ENCODE peak calls at places on chromosomes 2 and 18, in nine cellular contexts. D is stimulated activated CD4-positive, alpha-beta T cell treated with anti-CD3 and anti-CD28 coated beads, Interleukin-2, amount 100 ng/mL, for 4 hours; J is adrenal gland; S is stimulated activated CD8-positive, alpha-beta memory T cell treated with anti-CD3 and anti-CD28 coated beads, Interleukin-15, amount 100 ng/mL, for 24 hours; Z is AG10803; U is transverse colon; P is nucleus accumbens; K is GM10248; V is lung microvascular endothelial cell. N is an unnamed sample.

GRCh38 chr18:3663870-3664512 is 214.0 kb downstream of the TGIF1 start:
- DNase-seq in D (no peak), J (no peak), S (no peak), Z (no peak), U (no peak), P (no peak), K (no peak), V (no peak), N (no peak)

GRCh38 chr18:3624818-3625716 is 175.1 kb downstream of the TGIF1 start:
- DNase-seq in D (peak; percentile 68), J (peak; percentile 64), S (no peak), Z (peak; percentile 97), U (peak; percentile 42), P (peak; percentile 2), K (no peak), V (peak; percentile 32), N (no peak)

GRCh38 chr18:77461062-77461693 is 211.5 kb downstream of the GALR1 start:
- DNase-seq in D (no peak), J (no peak), S (no peak), Z (no peak), U (no peak), P (no peak), K (no peak), V (no peak), N (no peak)

GRCh38 chr2:234146087-234146826 is 95.8 kb downstream of the SPP2 start:
- DNase-seq in D (no peak), J (no peak), S (no peak), Z (peak; percentile 94), U (no peak), P (no peak), K (no peak), V (peak; percentile 80), N (no peak)

GRCh38 chr2:181686566-181687185 is 6.4 kb upstream of the NEUROD1 start:
- DNase-seq in D (no peak), J (no peak), S (no peak), Z (no peak), U (no peak), P (no peak), K (no peak), V (no peak), N (no peak)

GRCh38 chr2:74138219-74138951 is 9.3 kb downstream of the BOLA3 start:
- DNase-seq in D (no peak), J (no peak), S (no peak), Z (no peak), U (no peak), P (no peak), K (no peak), V (no peak), N (no peak)

GRCh38 chr2:46644690-46645385 is 165.5 kb downstream of the TMEM247 start:
- DNase-seq in D (no peak), J (no peak), S (no peak), Z (peak; percentile 69), U (no peak), P (no peak), K (no peak), V (no peak), N (no peak)

GRCh38 chr2:70111752-70112591 is 24.7 kb downstream of the PCBP1 start:
- DNase-seq in D (no peak), J (no peak), S (no peak), Z (peak; percentile 75), U (no peak), P (no peak), K (no peak), V (no peak), N (no peak)

GRCh38 chr2:240498171-240498957 is 59.4 kb downstream of the ANKMY1 start:
- DNase-seq in D (no peak), J (no peak), S (no peak), Z (no peak), U (no peak), P (no peak), K (no peak), V (no peak), N (no peak)

GRCh38 chr2:239920616-239921365 is 104.4 kb downstream of the NDUFA10 start:
- DNase-seq in D (no peak), J (no peak), S (no peak), Z (no peak), U (no peak), P (no peak), K (no peak), V (no peak), N (no peak)

GRCh38 chr2:240567872-240568677 is at the start of gene RNPEPL1:
- DNase-seq in D (no peak), J (peak; percentile 42), S (no peak), Z (no peak), U (peak; percentile 62), P (no peak), K (peak; percentile 63), V (peak; percentile 53), N (no peak)

GRCh38 chr2:241848761-241849615 is 9.7 kb downstream of the PDCD1 start:
- DNase-seq in D (no peak), J (no peak), S (no peak), Z (no peak), U (no peak), P (no peak), K (no peak), V (no peak), N (no peak)

GRCh38 chr18:26961805-26962204 is 96.3 kb upstream of the AQP4 start:
- DNase-seq in D (no peak), J (no peak), S (no peak), Z (no peak), U (no peak), P (no peak), K (no peak), V (no peak), N (no peak)

GRCh38 chr2:9552491-9553178 is 3.0 kb downstream of the ADAM17 start:
- DNase-seq in D (no peak), J (no peak), S (no peak), Z (peak; percentile 85), U (no peak), P (no peak), K (no peak), V (peak; percentile 76), N (no peak)